ENCODE peak calls at places on chromosome 14, in ten cellular contexts. M is GM20000; S is NCI-H1105 treated with DMSO at 0.1 percent for 48 hours; X is A549; Q is uterus; W is naive thymus-derived CD4-positive, alpha-beta T cell; T is H4; I is stimulated activated CD4-positive, alpha-beta T cell treated with anti-CD3 and anti-CD28 coated beads, Interleukin-4, amount 100 ng/mL, for 4 hours; B is colonic mucosa; R is DMS 273 treated with DMSO at 0.1 percent for 48 hours. C is an unnamed sample.

GRCh38 chr14:23352506-23353432 is at the start of gene SLC22A17:
- DNase-seq in R (peak), S (peak), T (peak), X (peak), Q (peak), I (peak), W (peak), M (no peak), B (peak), C (peak)

GRCh38 chr14:105093426-105094192 is 28.4 kb upstream of the GPR132 start:
- DNase-seq in X (peak), Q (peak), S (no peak), W (peak), M (peak), R (no peak), I (peak), B (peak), T (peak), C (peak)

GRCh38 chr14:61476737-61477410 is 155.5 kb downstream of the PRKCH start:
- DNase-seq in X (peak), M (no peak), B (peak), S (no peak), W (peak), I (peak), Q (peak), T (peak), R (no peak), C (no peak)

GRCh38 chr14:105894978-105895881 is 368.8 kb downstream of the TMEM121 start:
- DNase-seq in B (no peak), W (no peak), Q (no peak), X (no peak), R (no peak), I (no peak), T (peak), S (no peak), M (no peak), C (no peak)

GRCh38 chr14:37565550-37565949 is 29.5 kb downstream of the FOXA1 start:
- DNase-seq in S (peak), M (no peak), B (no peak), W (no peak), Q (no peak), R (no peak), I (no peak), T (no peak), X (no peak), C (peak)

GRCh38 chr14:94051115-94051514 is 25.0 kb downstream of the OTUB2 start:
- DNase-seq in X (no peak), I (no peak), W (no peak), R (no peak), Q (peak), T (no peak), M (no peak), B (peak), S (no peak), C (no peak)

GRCh38 chr14:101854366-101854765 is 92.9 kb downstream of the PPP2R5C start:
- DNase-seq in X (no peak), I (no peak), Q (no peak), M (no peak), S (no peak), R (no peak), W (peak), T (no peak), B (no peak), C (no peak)

GRCh38 chr14:32078794-32079663 is 1.9 kb downstream of the ARHGAP5 start:
- DNase-seq in M (no peak), B (no peak), T (no peak), Q (no peak), S (no peak), I (peak), X (no peak), R (no peak), W (no peak), C (no peak)

GRCh38 chr14:64363265-64363840 is 24.8 kb upstream of the MTHFD1 start:
- DNase-seq in Q (no peak), X (no peak), W (no peak), I (no peak), S (no peak), R (no peak), B (no peak), T (no peak), M (no peak), C (no peak)

GRCh38 chr14:35155962-35156361 is 33.6 kb downstream of the PRORP start:
- DNase-seq in M (peak), I (no peak), R (no peak), Q (no peak), W (peak), S (no peak), B (no peak), T (no peak), X (no peak), C (no peak)

GRCh38 chr14:43539210-43539609 is 967.9 kb downstream of the FSCB start:
- DNase-seq in W (no peak), R (no peak), M (no peak), Q (no peak), X (no peak), B (no peak), T (peak), S (no peak), I (no peak), C (no peak)

GRCh38 chr14:85142982-85143381 is 387.0 kb upstream of the FLRT2 start:
- DNase-seq in Q (no peak), B (no peak), X (no peak), I (no peak), W (no peak), T (no peak), M (no peak), S (no peak), R (no peak), C (no peak)

GRCh38 chr14:24422694-24423531 is 6.6 kb downstream of the CBLN3 start:
- DNase-seq in W (no peak), I (no peak), T (no peak), B (peak), X (no peak), Q (no peak), R (no peak), M (no peak), S (no peak), C (no peak)

C was measured in NCI-H345.